ENCODE peak calls at places on chromosomes 6 and 20, in six cellular contexts. X is tibial artery, Y is neuronal stem cell, Q is ascending aorta, H is PC-3, C is left ventricle myocardium inferior. B is an unnamed sample. For H3K4me1 and H3K9me3, the result is how much of the 10 kb centered on the place peaks cover.

GRCh38 chr20:19083136-19083621 is 129.3 kb upstream of the SLC24A3 start:
- DNase-seq in C (no peak), H (peak), Y (no peak), X (no peak), Q (no peak), B (no peak)

GRCh38 chr6:43396408-43397149 is 27.1 kb upstream of the ZNF318 start:
- DNase-seq in C (no peak), H (peak), X (no peak), Y (no peak), Q (no peak), B (no peak)

GRCh38 chr20:6882911-6883310 is 115.4 kb downstream of the BMP2 start:
- DNase-seq in X (no peak), Q (no peak), Y (no peak), H (peak), C (no peak), B (no peak)

GRCh38 chr20:38302721-38303120 is 1.2 kb upstream of the BPI start:
- DNase-seq in Q (no peak), H (no peak), C (no peak), Y (no peak), X (no peak), B (no peak)

GRCh38 chr20:29123861-29124260 is 2133.6 kb upstream of the DEFB115 start:
- DNase-seq in H (no peak), C (no peak), Y (no peak), X (no peak), Q (no peak), B (no peak)

GRCh38 chr6:18509871-18510643 is 122.9 kb downstream of the RNF144B start:
- DNase-seq in H (no peak), Q (no peak), C (no peak), X (no peak), Y (no peak), B (no peak)

GRCh38 chr20:52127309-52127708 is 64.3 kb downstream of the ZFP64 start:
- DNase-seq in Y (no peak), H (no peak), Q (no peak), X (no peak), C (no peak), B (no peak)

GRCh38 chr6:67594366-67594765 is 1040.7 kb upstream of the ADGRB3 start:
- DNase-seq in Y (no peak), Q (no peak), H (no peak), C (no peak), X (no peak), B (no peak)

GRCh38 chr6:16174368-16175078 is 45.6 kb downstream of the MYLIP start:
- DNase-seq in Y (no peak), C (no peak), H (no peak), Q (no peak), X (no peak), B (no peak)

GRCh38 chr20:36181934-36182603 is 27.5 kb downstream of the EPB41L1 start:
- DNase-seq in C (no peak), Y (no peak), Q (no peak), H (no peak), X (no peak), B (no peak)

GRCh38 chr20:25750765-25751696 is 54.4 kb upstream of the ZNF337 start:
- DNase-seq in Y (no peak), X (no peak), Q (no peak), H (peak), C (peak), B (no peak)

GRCh38 chr20:19993937-19994667 is 23.1 kb upstream of the NAA20 start:
- DNase-seq in Q (no peak), H (peak), X (no peak), C (peak), Y (no peak), B (peak)

GRCh38 chr20:43949741-43950618 is 35.3 kb downstream of the TOX2 start:
- DNase-seq in C (peak), Y (no peak), H (no peak), X (no peak), Q (no peak), B (peak)

GRCh38 chr20:63118786-63119450 is 97.0 kb downstream of the YTHDF1 start:
- DNase-seq in Q (no peak), X (no peak), Y (no peak), C (no peak), H (no peak), B (no peak)

GRCh38 chr20:24185801-24186200 is 197.2 kb upstream of the GGTLC1 start:
- DNase-seq in Y (no peak), H (no peak), C (no peak), X (no peak), Q (no peak), B (no peak)

GRCh38 chr6:17015551-17016381 is 86.1 kb upstream of the STMND1 start:
- DNase-seq in H (no peak), Q (no peak), X (peak), Y (no peak), C (peak), B (no peak)

GRCh38 chr6:125245523-125246264 is 56.1 kb downstream of the HDDC2 start:
- DNase-seq in Q (no peak), H (no peak), C (no peak), Y (no peak), X (no peak), B (no peak)

GRCh38 chr20:33685328-33686007 is 717 bp downstream of the E2F1 start:
- DNase-seq in Q (no peak), H (peak), X (no peak), Y (no peak), C (no peak), B (no peak)

GRCh38 chr6:104161960-104162669 is 697.6 kb downstream of the HACE1 start:
- DNase-seq in C (no peak), Y (no peak), X (peak), Q (no peak), H (peak), B (no peak)

GRCh38 chr6:100948381-100949133 is 67.4 kb upstream of the ASCC3 start:
- DNase-seq in Q (no peak), X (no peak), C (no peak), Y (no peak), H (no peak), B (no peak)

GRCh38 chr20:48725589-48725991 is 102.2 kb downstream of the PREX1 start:
- DNase-seq in X (no peak), H (peak), C (no peak), Y (no peak), Q (no peak), B (no peak)

DNA sequence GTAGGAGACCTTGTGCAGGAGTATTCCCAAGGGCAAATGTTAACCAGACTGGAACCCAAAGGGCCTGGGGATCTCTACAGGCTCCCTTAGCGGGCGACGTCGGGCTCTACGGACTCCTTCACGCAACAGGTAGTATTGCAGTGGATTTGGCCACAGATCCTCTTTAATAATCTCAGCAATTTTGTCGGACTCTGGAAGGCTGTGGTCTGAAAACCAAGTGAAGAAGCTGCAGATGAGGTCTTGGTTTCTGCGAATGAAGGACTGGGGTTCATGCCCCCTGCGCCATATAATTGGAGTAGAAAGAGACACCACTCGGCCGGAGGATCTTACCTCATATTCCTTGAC is 1.3 kb downstream of the TSPYL1 start:
- DNase-seq in Y (no peak), Q (no peak), C (no peak), X (no peak), H (no peak), B (no peak)
- H3K4me1 ChIP-seq in Y (under half), Q (under half), C (half or more), X (under half), H (under half), B (half or more)

GRCh38 chr6:63571883-63572732 is at the start of the genes LOC128125822 and PTP4A1:
- DNase-seq in Q (peak), C (peak), H (peak), Y (peak), X (peak), B (peak)

GRCh38 chr6:63572733-63573139 is 456 bp downstream of the LOC128125822 start:
- DNase-seq in H (no peak), X (peak), C (no peak), Q (no peak), Y (no peak), B (no peak)

GRCh38 chr6:63573899-63574553 is 1.7 kb downstream of the LOC128125822 start:
- DNase-seq in H (peak), X (no peak), C (no peak), Q (no peak), Y (peak), B (no peak)

GRCh38 chr6:63574554-63574900 is 2.2 kb downstream of the LOC128125822 start:
- DNase-seq in C (no peak), X (no peak), H (no peak), Y (no peak), Q (no peak), B (no peak)

GRCh38 chr6:63573140-63573898 is 1.0 kb downstream of the LOC128125822 start:
- DNase-seq in H (peak), Y (peak), C (peak), X (peak), Q (peak), B (peak)
- H3K4me3 ChIP-seq in H (peak), Y (peak), C (peak), X (peak), Q (peak), B (peak)

DNA sequence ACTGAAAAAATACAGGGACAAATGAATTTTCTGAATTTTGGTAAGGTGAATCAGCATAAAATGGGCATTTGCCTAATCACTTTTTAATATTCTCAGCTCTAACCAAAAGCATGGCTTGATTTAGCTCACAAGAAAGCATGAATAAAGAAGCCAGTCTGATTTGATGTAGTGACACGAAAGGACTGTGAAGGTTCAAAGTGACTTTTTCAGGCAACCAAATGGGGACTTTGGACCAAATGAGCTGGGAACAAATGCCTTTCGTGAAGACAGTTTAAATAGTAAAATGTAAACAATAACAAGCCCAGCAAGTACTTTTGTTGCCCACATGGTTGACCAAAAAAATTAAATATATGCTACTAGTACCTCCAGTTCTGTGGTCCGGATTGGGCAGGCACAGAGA is 12.9 kb upstream of the CBLN4 start:
- DNase-seq in X (no peak), Q (no peak), H (no peak), Y (no peak), C (no peak), B (no peak)
- H3K9me3 ChIP-seq in X (under half), Q (under half), H (under half), Y (under half), C (under half), B (under half)

GRCh38 chr6:41705329-41705995 is 29.9 kb downstream of the TFEB start:
- DNase-seq in C (no peak), H (no peak), X (no peak), Q (no peak), Y (no peak), B (no peak)
- H3K4me1 ChIP-seq in C (half or more), H (under half), X (under half), Q (under half), Y (under half), B (half or more)

DNA sequence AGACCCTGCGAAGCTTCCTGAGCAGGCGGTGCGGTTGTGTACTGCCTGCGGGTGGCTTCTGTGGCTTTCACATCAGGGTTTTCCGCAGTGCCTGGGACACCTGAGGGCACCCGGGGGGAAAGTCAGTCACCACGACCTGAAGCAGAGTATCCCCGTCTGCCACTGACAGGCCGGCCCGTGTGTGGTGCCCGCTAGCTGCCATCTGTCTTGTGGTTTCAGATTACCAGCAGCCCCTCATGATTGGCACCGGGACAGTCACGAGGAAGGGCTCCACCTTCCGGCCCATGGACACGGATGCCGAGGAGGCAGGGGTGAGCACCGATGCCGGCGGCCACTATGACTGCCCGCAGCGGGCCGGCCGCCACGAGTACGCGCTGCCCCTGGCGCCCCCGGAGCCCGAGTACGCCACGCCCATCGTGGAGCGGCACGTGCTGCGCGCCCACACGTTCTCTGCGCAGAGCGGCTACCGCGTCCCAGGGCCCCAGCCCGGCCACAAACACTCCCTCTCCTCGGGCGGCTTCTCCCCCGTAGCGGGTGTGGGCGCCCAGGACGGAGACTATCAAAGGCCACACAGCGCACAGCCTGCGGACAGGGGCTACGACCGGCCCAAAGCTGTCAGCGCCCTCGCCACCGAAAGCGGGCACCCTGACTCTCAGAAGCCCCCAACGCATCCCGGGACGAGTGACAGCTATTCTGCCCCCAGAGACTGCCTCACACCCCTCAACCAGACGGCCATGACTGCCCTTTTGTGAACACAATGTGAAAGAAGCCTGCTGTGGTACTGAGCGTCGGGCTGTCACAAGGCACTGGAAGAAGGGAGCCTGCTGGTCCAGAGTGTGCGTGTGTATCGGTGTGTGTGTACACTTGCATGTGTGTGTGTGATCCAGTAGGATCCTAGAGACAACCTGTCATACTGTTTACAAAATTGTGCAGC is 54.4 kb downstream of the GOPC start:
- DNase-seq in Q (peak), X (peak), H (no peak), Y (no peak), C (peak), B (peak)
- H3K4me3 ChIP-seq in Q (peak), X (peak), H (no peak), Y (no peak), C (peak), B (peak)

DNA sequence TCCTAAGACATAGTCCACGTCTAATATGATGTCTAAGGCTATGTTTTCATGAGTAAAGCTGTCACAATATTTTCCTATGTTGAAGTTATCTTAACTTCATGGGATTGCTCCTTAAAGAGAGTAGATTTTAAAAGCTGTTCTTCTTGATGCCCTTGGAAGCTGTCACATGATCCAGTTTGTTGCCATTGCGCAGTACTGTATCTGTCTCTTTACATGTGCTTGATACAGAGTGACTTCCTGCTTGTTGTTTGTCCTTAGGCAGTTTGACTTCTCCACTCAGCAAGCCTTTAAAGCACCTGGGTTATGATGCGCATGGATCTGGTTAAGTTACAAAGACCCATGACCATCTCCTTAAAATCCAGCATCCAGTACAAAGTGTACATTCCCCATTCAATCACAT is 85.4 kb downstream of the CDYL start:
- DNase-seq in Y (no peak), X (no peak), H (no peak), C (no peak), Q (no peak), B (no peak)
- H3K9me3 ChIP-seq in Y (under half), X (under half), H (under half), C (under half), Q (under half), B (under half)

GRCh38 chr6:143682805-143683204 is 5.0 kb downstream of the PHACTR2 start:
- DNase-seq in H (no peak), Q (no peak), X (no peak), Y (no peak), C (no peak), B (no peak)

GRCh38 chr6:143687604-143688003 is 9.8 kb downstream of the PHACTR2 start:
- DNase-seq in C (no peak), Q (no peak), Y (no peak), H (no peak), X (no peak), B (no peak)

GRCh38 chr6:143688681-143689080 is 10.9 kb downstream of the PHACTR2 start:
- DNase-seq in Q (no peak), X (no peak), C (no peak), H (no peak), Y (no peak), B (no peak)

GRCh38 chr6:143685653-143686052 is 7.9 kb downstream of the PHACTR2 start:
- DNase-seq in Q (no peak), C (no peak), H (no peak), X (no peak), Y (no peak), B (no peak)

DNA sequence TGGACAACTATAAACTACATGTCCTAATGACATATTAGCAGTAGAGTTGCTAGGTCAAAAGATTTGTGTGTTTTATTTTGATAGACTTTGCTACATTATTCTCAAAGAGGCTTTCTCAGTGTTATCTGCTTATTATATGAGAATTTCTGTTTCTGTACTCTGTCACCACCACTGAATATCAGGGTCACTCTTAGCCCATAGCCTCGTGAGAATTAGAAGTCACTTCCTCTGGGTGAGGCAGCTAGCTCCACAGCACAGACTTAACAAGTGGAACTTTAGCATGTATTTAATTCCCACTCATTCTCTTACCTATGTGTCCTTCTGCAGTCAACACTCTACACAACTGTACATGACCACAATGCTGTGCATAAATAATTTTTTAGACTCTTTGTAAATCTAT is 6.7 kb downstream of the PHACTR2 start:
- DNase-seq in Y (no peak), Q (no peak), H (no peak), C (no peak), X (no peak), B (no peak)
- H3K4me1 ChIP-seq in Y (under half), Q (under half), H (under half), C (half or more), X (under half), B (under half)

DNA sequence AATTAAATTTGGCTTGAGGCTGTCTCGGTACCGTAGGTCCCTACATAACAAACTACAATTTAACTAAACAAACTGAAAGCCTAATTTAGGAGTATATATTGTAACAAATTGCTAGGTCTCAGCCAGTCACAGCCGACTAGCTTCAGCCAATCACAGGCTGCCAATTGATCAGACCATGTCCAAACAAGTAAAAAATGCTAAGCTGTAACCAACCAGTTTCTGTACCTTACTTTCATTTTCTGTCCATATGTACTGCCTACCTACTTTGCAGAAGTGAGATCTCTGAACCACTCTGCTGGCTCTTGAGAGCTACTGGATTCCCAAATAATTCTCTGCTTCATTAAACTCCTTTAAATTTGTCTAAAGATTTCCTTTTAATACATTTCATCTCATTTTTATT is 648.0 kb upstream of the GJE1 start:
- DNase-seq in Q (no peak), H (no peak), Y (no peak), X (no peak), C (no peak), B (no peak)
- H3K4me3 ChIP-seq in Q (no peak), H (no peak), Y (no peak), X (no peak), C (no peak), B (no peak)

GRCh38 chr6:136783021-136783420 is 9.3 kb downstream of the MAP3K5 start:
- DNase-seq in H (no peak), Q (no peak), Y (no peak), C (no peak), X (no peak), B (no peak)
- H3K9me3 ChIP-seq in H (under half), Q (under half), Y (under half), C (under half), X (under half), B (under half)

B was measured in gastrocnemius medialis.